ENCODE peak calls at places on chromosome 18, in five cellular contexts. S is amniotic stem cell, C is IMR-90, O is astrocyte of the spinal cord, T is AG04450. F is an unnamed sample.

GRCh38 chr18:49250819-49251388 is 209.5 kb downstream of the DYM start:
- DNase-seq in S (no peak), O (peak; percentile 36), C (peak; percentile 47), T (no peak), F (no peak)

GRCh38 chr18:77376043-77376732 is 126.5 kb downstream of the GALR1 start:
- DNase-seq in C (no peak), S (no peak), O (peak; percentile 42), T (no peak), F (no peak)

GRCh38 chr18:75439356-75439755 is 11.9 kb upstream of the SMIM21 start:
- DNase-seq in S (no peak), O (no peak), C (no peak), T (no peak), F (no peak)

GRCh38 chr18:5238371-5238758 is 41.3 kb upstream of the AKAIN1 start:
- DNase-seq in O (no peak), T (no peak), C (peak; percentile 30), S (peak; percentile 0), F (no peak)

GRCh38 chr18:44786697-44787096 is 106.0 kb downstream of the SETBP1 start:
- DNase-seq in C (no peak), S (no peak), T (no peak), O (no peak), F (no peak)

GRCh38 chr18:23131693-23132319 is 3.5 kb upstream of the CABLES1 start:
- DNase-seq in C (peak; percentile 84), S (peak; percentile 72), T (peak; percentile 56), O (peak; percentile 82), F (peak; percentile 20)

GRCh38 chr18:65897292-65897691 is 146.5 kb downstream of the CDH7 start:
- DNase-seq in O (no peak), C (no peak), S (no peak), T (no peak), F (no peak)

GRCh38 chr18:46542545-46542944 is 114.5 kb downstream of the LOXHD1 start:
- DNase-seq in C (no peak), S (no peak), T (no peak), O (no peak), F (no peak)

GRCh38 chr18:7158201-7158600 is 40.6 kb upstream of the LAMA1 start:
- DNase-seq in S (peak; percentile 17), O (peak; percentile 52), T (peak; percentile 20), C (peak; percentile 79), F (peak; percentile 10)

GRCh38 chr18:28075501-28075900 is 101.4 kb downstream of the CDH2 start:
- DNase-seq in S (no peak), C (no peak), T (no peak), O (no peak), F (no peak)

GRCh38 chr18:46621871-46622270 is 35.1 kb downstream of the LOXHD1 start:
- DNase-seq in T (no peak), S (no peak), C (no peak), O (no peak), F (no peak)

GRCh38 chr18:59263566-59264135 is 9.6 kb downstream of the RAX start:
- DNase-seq in T (no peak), O (no peak), C (no peak), S (no peak), F (no peak)

GRCh38 chr18:8448091-8448490 is 161.1 kb upstream of the RAB12 start:
- DNase-seq in T (no peak), S (no peak), C (no peak), O (no peak), F (no peak)

GRCh38 chr18:49917742-49918141 is 104.4 kb upstream of the ACAA2 start:
- DNase-seq in O (no peak), S (no peak), T (no peak), C (no peak), F (no peak)

GRCh38 chr18:57845468-57846103 is 42.5 kb upstream of the ATP8B1 start:
- DNase-seq in S (no peak), O (peak; percentile 12), T (no peak), C (peak; percentile 61), F (no peak)

GRCh38 chr18:70645971-70646370 is 357.1 kb downstream of the SOCS6 start:
- DNase-seq in C (no peak), O (no peak), S (no peak), T (no peak), F (no peak)

GRCh38 chr18:61554117-61554776 is 221.0 kb downstream of the CDH20 start:
- DNase-seq in T (no peak), S (no peak), O (no peak), C (no peak), F (no peak)